ENCODE peak calls at places on chromosomes 6 and 20, in nine cellular contexts. O is hepatocyte; P is neural crest cell; S is stimulated activated naive CD8-positive, alpha-beta T cell treated with anti-CD3 and anti-CD28 coated beads, Interleukin-15, Interleukin-2, amounts not matched to agents 100 U/mL and 50 U/mL, for 24 hours; F is EL; X is BJ; C is prostate gland; I is progenitor cell of endocrine pancreas; D is kidney glomerular epithelial cell. M is an unnamed sample.

GRCh38 chr6:154932562-154933027 is 62.5 kb upstream of the TIAM2 start:
- DNase-seq in F (peak), I (no peak), P (no peak), C (peak), O (peak), S (no peak), X (peak), D (peak), M (no peak)

GRCh38 chr6:27495386-27496135 is 22.7 kb upstream of the ZNF184 start:
- DNase-seq in I (no peak), P (peak), F (peak), C (no peak), O (peak), S (peak), D (peak), X (no peak), M (no peak)

GRCh38 chr6:37663016-37663810 is 34.5 kb downstream of the MDGA1 start:
- DNase-seq in S (no peak), F (peak), O (no peak), P (no peak), I (no peak), C (no peak), X (no peak), D (peak), M (no peak)

GRCh38 chr20:15767636-15768369 is 805.4 kb downstream of the KIF16B start:
- DNase-seq in P (no peak), D (no peak), F (no peak), X (no peak), C (no peak), O (no peak), S (no peak), I (no peak), M (no peak)

GRCh38 chr6:143059616-143060353 is 904 bp upstream of the AIG1 start:
- DNase-seq in P (no peak), X (peak), C (peak), I (no peak), F (peak), S (peak), D (peak), O (peak), M (peak)

GRCh38 chr6:162560891-162561290 is 166.7 kb downstream of the PRKN start:
- DNase-seq in C (no peak), S (no peak), F (no peak), P (no peak), O (no peak), X (no peak), D (no peak), I (no peak), M (no peak)

GRCh38 chr20:43744121-43744520 is 17.3 kb upstream of the GTSF1L start:
- DNase-seq in F (peak), S (peak), D (no peak), O (peak), P (no peak), C (no peak), I (no peak), X (no peak), M (no peak)

GRCh38 chr6:9252784-9253183 is 817.4 kb upstream of the SLC35B3 start:
- DNase-seq in D (no peak), O (no peak), X (no peak), I (no peak), S (no peak), C (no peak), F (no peak), P (no peak), M (no peak)

GRCh38 chr20:973785-974194 is 28.3 kb downstream of the RSPO4 start:
- DNase-seq in F (peak), P (no peak), D (peak), X (peak), S (peak), C (no peak), I (no peak), O (peak), M (peak)